ENCODE peak calls at places on chromosomes 5 and 9, in nine cellular contexts. R is fibroblast of lung; M is cardiac muscle cell; H is CD4-positive, alpha-beta T cell; E is CD8-positive, alpha-beta memory T cell; S is lung; Y is SK-N-SH; V is Peyer's patch; K is tibial nerve. J is an unnamed sample.
A peak's percentile ranks its signal among the peaks of the same experiment; 100 is the strongest.

GRCh38 chr5:133892774-133893173 is 75.7 kb downstream of the C5orf15 start:
- DNase-seq in K (no peak), V (no peak), S (no peak), R (no peak), M (no peak), E (no peak), H (no peak), Y (no peak), J (no peak)

GRCh38 chr5:50922942-50923767 is 256.7 kb downstream of the PARP8 start:
- DNase-seq in M (peak; percentile 1), K (no peak), E (no peak), R (no peak), Y (no peak), H (no peak), S (no peak), V (no peak), J (no peak)

GRCh38 chr5:158679221-158679641 is 420.5 kb downstream of the EBF1 start:
- DNase-seq in Y (no peak), R (no peak), M (no peak), E (no peak), H (no peak), V (no peak), K (no peak), S (no peak), J (no peak)

GRCh38 chr9:116002624-116003023 is 151.0 kb upstream of the PAPPA start:
- DNase-seq in V (no peak), E (no peak), Y (no peak), H (no peak), M (peak; percentile 42), S (no peak), K (no peak), R (peak; percentile 61), J (no peak)

GRCh38 chr9:133708770-133709611 is 29.2 kb downstream of the SARDH start:
- DNase-seq in R (no peak), S (no peak), Y (no peak), H (peak; percentile 74), V (peak; percentile 26), K (no peak), M (no peak), E (peak; percentile 61), J (peak; percentile 64)

GRCh38 chr9:91164724-91165520 is 196.8 kb downstream of the AUH start:
- DNase-seq in Y (no peak), E (peak; percentile 82), S (no peak), V (peak; percentile 72), K (no peak), M (peak; percentile 96), R (peak; percentile 99), H (no peak), J (peak; percentile 77)

GRCh38 chr5:74949976-74950375 is 83.8 kb upstream of the FAM169A start:
- DNase-seq in K (no peak), H (no peak), Y (no peak), S (no peak), R (no peak), V (no peak), M (no peak), E (no peak), J (no peak)

GRCh38 chr5:138664276-138664943 is 88.8 kb upstream of the CTNNA1 start:
- DNase-seq in Y (no peak), V (no peak), M (peak; percentile 76), E (no peak), S (no peak), K (no peak), H (no peak), R (peak; percentile 28), J (no peak)

GRCh38 chr5:135245521-135246499 is 153.2 kb downstream of the MACROH2A1 start:
- DNase-seq in V (no peak), S (no peak), Y (no peak), R (peak; percentile 53), K (no peak), M (peak; percentile 62), H (peak; percentile 20), E (no peak), J (no peak)

GRCh38 chr5:139985733-139986132 is 57.4 kb downstream of the NRG2 start:
- DNase-seq in Y (no peak), R (no peak), H (no peak), E (no peak), V (no peak), M (no peak), K (no peak), S (no peak), J (no peak)

GRCh38 chr9:126641118-126641851 is 27.6 kb downstream of the LMX1B start:
- DNase-seq in Y (no peak), H (no peak), S (no peak), K (no peak), V (no peak), M (no peak), E (no peak), R (no peak), J (no peak)

GRCh38 chr9:126642009-126642744 is 28.4 kb downstream of the LMX1B start:
- DNase-seq in Y (no peak), V (no peak), K (no peak), R (no peak), E (no peak), H (no peak), M (no peak), S (no peak), J (no peak)

GRCh38 chr9:126635661-126636439 is 22.1 kb downstream of the LMX1B start:
- DNase-seq in H (no peak), Y (no peak), R (no peak), S (no peak), V (no peak), K (no peak), M (no peak), E (no peak), J (no peak)

GRCh38 chr9:126637002-126637849 is 23.5 kb downstream of the LMX1B start:
- DNase-seq in Y (no peak), E (peak; percentile 71), H (no peak), S (no peak), V (no peak), K (no peak), R (no peak), M (no peak), J (peak; percentile 74)

GRCh38 chr9:126638571-126639132 is 24.9 kb downstream of the LMX1B start:
- DNase-seq in Y (peak; percentile 83), R (no peak), K (no peak), S (no peak), V (no peak), E (no peak), H (no peak), M (no peak), J (no peak)
- H3K27me3 ChIP-seq in Y (peaks cover 98% of the 10 kb centered on the region), R (peaks cover 36% of the 10 kb centered on the region), K (peaks cover 62% of the 10 kb centered on the region), S (peaks cover 4% of the 10 kb centered on the region), V (peaks cover 28% of the 10 kb centered on the region), E (peaks cover 4% of the 10 kb centered on the region), H (peaks cover 68% of the 10 kb centered on the region), M (peaks cover 100% of the 10 kb centered on the region), J (peaks cover 5% of the 10 kb centered on the region)

GRCh38 chr9:34521406-34522045 is 1.3 kb downstream of the ENHO start:
- DNase-seq in V (no peak), Y (no peak), H (no peak), K (no peak), S (no peak), M (no peak), E (no peak), R (no peak), J (no peak)
- H3K27me3 ChIP-seq in V (no peaks in the 10 kb centered on the region), Y (no peaks in the 10 kb centered on the region), H (no peaks in the 10 kb centered on the region), K (no peaks in the 10 kb centered on the region), S (no peaks in the 10 kb centered on the region), M (peaks cover 16% of the 10 kb centered on the region), E (no peaks in the 10 kb centered on the region), R (peaks cover 6% of the 10 kb centered on the region), J (no peaks in the 10 kb centered on the region)

GRCh38 chr5:174325441-174325840 is 279.9 kb downstream of the NSG2 start:
- DNase-seq in R (no peak), M (no peak), K (no peak), E (no peak), V (no peak), S (no peak), H (no peak), Y (no peak), J (no peak)

GRCh38 chr5:174323878-174324281 is 278.4 kb downstream of the NSG2 start:
- DNase-seq in S (peak; percentile 47), K (no peak), E (no peak), H (no peak), R (peak; percentile 60), Y (peak; percentile 80), M (peak; percentile 58), V (no peak), J (no peak)

GRCh38 chr5:174325961-174326360 is 280.5 kb downstream of the NSG2 start:
- DNase-seq in R (no peak), Y (no peak), H (no peak), V (no peak), K (no peak), M (no peak), S (no peak), E (no peak), J (no peak)

GRCh38 chr5:174326372-174326771 is 280.9 kb downstream of the NSG2 start:
- DNase-seq in S (no peak), E (no peak), M (no peak), K (no peak), H (no peak), V (no peak), Y (peak; percentile 56), R (no peak), J (no peak)

GRCh38 chr5:174324680-174325079 is 279.2 kb downstream of the NSG2 start:
- DNase-seq in K (no peak), R (no peak), E (no peak), S (no peak), M (peak; percentile 27), Y (no peak), H (no peak), V (no peak), J (no peak)
- H3K27me3 ChIP-seq in K (peaks cover 21% of the 10 kb centered on the region), R (no peaks in the 10 kb centered on the region), E (no peaks in the 10 kb centered on the region), S (no peaks in the 10 kb centered on the region), M (peaks cover 15% of the 10 kb centered on the region), Y (no peaks in the 10 kb centered on the region), H (no peaks in the 10 kb centered on the region), V (no peaks in the 10 kb centered on the region), J (no peaks in the 10 kb centered on the region)

GRCh38 chr9:123371805-123372590 is 16.0 kb downstream of the CRB2 start:
- DNase-seq in M (no peak), K (no peak), S (no peak), H (no peak), V (no peak), E (no peak), R (no peak), Y (no peak), J (no peak)

GRCh38 chr9:123370526-123371227 is 14.7 kb downstream of the CRB2 start:
- DNase-seq in S (no peak), R (no peak), Y (no peak), H (no peak), M (no peak), E (no peak), K (no peak), V (no peak), J (no peak)

GRCh38 chr9:123370108-123370507 is 14.1 kb downstream of the CRB2 start:
- DNase-seq in M (no peak), K (no peak), H (no peak), V (no peak), R (no peak), E (no peak), Y (no peak), S (no peak), J (no peak)

GRCh38 chr9:123372766-123373446 is 16.9 kb downstream of the CRB2 start:
- DNase-seq in K (no peak), H (no peak), M (no peak), E (no peak), S (no peak), Y (no peak), R (no peak), V (no peak), J (no peak)

DNA sequence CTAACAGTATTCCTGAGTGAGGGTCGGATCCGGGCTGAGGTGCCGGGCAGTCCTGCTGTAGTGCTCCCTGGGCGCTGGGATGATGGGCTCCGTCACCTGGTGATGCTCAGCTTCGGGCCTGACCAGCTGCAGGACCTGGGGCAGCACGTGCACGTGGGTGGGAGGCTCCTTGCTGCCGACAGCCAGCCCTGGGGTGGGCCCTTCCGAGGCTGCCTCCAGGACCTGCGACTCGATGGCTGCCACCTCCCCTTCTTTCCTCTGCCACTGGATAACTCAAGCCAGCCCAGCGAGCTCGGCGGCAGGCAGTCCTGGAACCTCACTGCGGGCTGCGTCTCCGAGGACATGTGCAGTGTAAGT is 15.2 kb downstream of the CRB2 start:
- DNase-seq in V (no peak), E (no peak), H (no peak), M (no peak), K (no peak), R (no peak), S (no peak), Y (no peak), J (no peak)
- H3K27me3 ChIP-seq in V (peaks cover 8% of the 10 kb centered on the region), E (peaks cover 3% of the 10 kb centered on the region), H (peaks cover 35% of the 10 kb centered on the region), M (no peaks in the 10 kb centered on the region), K (peaks cover 80% of the 10 kb centered on the region), R (peaks cover 37% of the 10 kb centered on the region), S (peaks cover 13% of the 10 kb centered on the region), Y (peaks cover 51% of the 10 kb centered on the region), J (peaks cover 17% of the 10 kb centered on the region)

J was measured in CD4-positive, alpha-beta memory T cell.